ENCODE peak calls at places on chromosomes 11 and 22, in nine cellular contexts. C is tibial nerve, R is Peyer's patch, M is ovary, O is transverse colon, G is H54, N is IMR-90, P is stomach, X is adrenal gland. I is an unnamed sample.

GRCh38 chr22:24429411-24430365 is 2.3 kb downstream of the ADORA2A start:
- DNase-seq in O (no peak), C (no peak), M (no peak), P (peak; percentile 84), R (peak; percentile 50), N (peak; percentile 22), G (no peak), X (no peak), I (peak; percentile 19)

GRCh38 chr22:29780781-29781676 is 13.9 kb downstream of the UQCR10 start:
- DNase-seq in N (peak; percentile 85), C (no peak), P (no peak), X (no peak), O (no peak), R (no peak), M (no peak), G (peak; percentile 61), I (peak; percentile 80)

GRCh38 chr22:30214703-30215405 is 31.7 kb downstream of the LIF start:
- DNase-seq in C (no peak), N (no peak), M (no peak), R (no peak), P (no peak), X (no peak), O (no peak), G (no peak), I (no peak)

GRCh38 chr11:13052130-13052541 is 43.0 kb downstream of the RASSF10 start:
- DNase-seq in R (no peak), C (no peak), G (no peak), O (peak; percentile 36), X (no peak), N (no peak), M (no peak), P (peak; percentile 66), I (no peak)

GRCh38 chr11:111520565-111520964 is 6.0 kb downstream of the HOATZ start:
- DNase-seq in G (no peak), M (no peak), R (no peak), X (no peak), N (peak; percentile 65), P (no peak), O (no peak), C (no peak), I (no peak)

GRCh38 chr22:45129703-45130524 is 33.8 kb upstream of the NUP50 start:
- DNase-seq in P (no peak), O (no peak), R (no peak), M (no peak), C (no peak), X (no peak), G (no peak), N (no peak), I (no peak)

GRCh38 chr22:17143826-17144225 is 15.3 kb downstream of the HDHD5 start:
- DNase-seq in P (no peak), G (no peak), X (no peak), C (no peak), M (no peak), N (no peak), O (no peak), R (peak; percentile 24), I (no peak)

GRCh38 chr11:19869466-19869865 is 156.8 kb downstream of the NAV2 start:
- DNase-seq in N (no peak), M (no peak), O (no peak), G (no peak), X (no peak), R (no peak), C (no peak), P (no peak), I (no peak)

GRCh38 chr22:20663137-20663828 is 110.6 kb upstream of the SERPIND1 start:
- DNase-seq in X (no peak), M (no peak), N (peak; percentile 62), O (no peak), C (no peak), R (no peak), P (no peak), G (no peak), I (no peak)

GRCh38 chr11:76315182-76315853 is 65.6 kb downstream of the THAP12 start:
- DNase-seq in O (no peak), C (no peak), R (no peak), G (no peak), P (no peak), X (no peak), N (no peak), M (no peak), I (no peak)

GRCh38 chr11:127071606-127072005 is 71.0 kb upstream of the KIRREL3 start:
- DNase-seq in P (no peak), M (no peak), C (no peak), O (no peak), X (no peak), G (no peak), R (no peak), N (no peak), I (no peak)

GRCh38 chr22:41485033-41485432 is 16.1 kb downstream of the ACO2 start:
- DNase-seq in M (no peak), N (no peak), C (no peak), P (no peak), R (peak; percentile 77), X (no peak), O (peak; percentile 73), G (no peak), I (no peak)

GRCh38 chr22:49775191-49776052 is 52.3 kb downstream of the BRD1 start:
- DNase-seq in G (no peak), C (no peak), X (no peak), O (no peak), R (no peak), N (no peak), P (no peak), M (no peak), I (no peak)

GRCh38 chr11:103396237-103396636 is 287.0 kb downstream of the DYNC2H1 start:
- DNase-seq in M (no peak), N (peak; percentile 80), R (no peak), C (no peak), G (no peak), P (no peak), X (no peak), O (no peak), I (no peak)

GRCh38 chr22:46091277-46091977 is 58.9 kb upstream of the PPARA start:
- DNase-seq in G (no peak), M (no peak), P (no peak), N (no peak), O (no peak), C (no peak), X (no peak), R (no peak), I (no peak)

GRCh38 chr11:107962181-107962580 is 33.9 kb downstream of the RAB39A start:
- DNase-seq in R (no peak), N (no peak), M (no peak), X (no peak), C (no peak), P (no peak), G (no peak), O (no peak), I (no peak)

GRCh38 chr11:121721961-121722360 is 269.2 kb upstream of the SORL1-AS1 start:
- DNase-seq in P (no peak), N (no peak), C (no peak), O (no peak), R (no peak), X (no peak), G (no peak), M (no peak), I (no peak)

GRCh38 chr11:121727942-121728341 is 275.2 kb upstream of the SORL1-AS1 start:
- DNase-seq in C (no peak), O (no peak), N (no peak), M (no peak), G (no peak), X (no peak), R (no peak), P (no peak), I (no peak)

GRCh38 chr11:121723261-121723741 is 270.5 kb upstream of the SORL1-AS1 start:
- DNase-seq in P (no peak), O (no peak), N (no peak), M (peak; percentile 54), G (no peak), X (no peak), R (no peak), C (peak; percentile 30), I (no peak)

GRCh38 chr11:121721448-121721847 is 268.7 kb upstream of the SORL1-AS1 start:
- DNase-seq in O (no peak), R (no peak), C (no peak), P (no peak), N (no peak), X (no peak), G (no peak), M (no peak), I (no peak)

DNA sequence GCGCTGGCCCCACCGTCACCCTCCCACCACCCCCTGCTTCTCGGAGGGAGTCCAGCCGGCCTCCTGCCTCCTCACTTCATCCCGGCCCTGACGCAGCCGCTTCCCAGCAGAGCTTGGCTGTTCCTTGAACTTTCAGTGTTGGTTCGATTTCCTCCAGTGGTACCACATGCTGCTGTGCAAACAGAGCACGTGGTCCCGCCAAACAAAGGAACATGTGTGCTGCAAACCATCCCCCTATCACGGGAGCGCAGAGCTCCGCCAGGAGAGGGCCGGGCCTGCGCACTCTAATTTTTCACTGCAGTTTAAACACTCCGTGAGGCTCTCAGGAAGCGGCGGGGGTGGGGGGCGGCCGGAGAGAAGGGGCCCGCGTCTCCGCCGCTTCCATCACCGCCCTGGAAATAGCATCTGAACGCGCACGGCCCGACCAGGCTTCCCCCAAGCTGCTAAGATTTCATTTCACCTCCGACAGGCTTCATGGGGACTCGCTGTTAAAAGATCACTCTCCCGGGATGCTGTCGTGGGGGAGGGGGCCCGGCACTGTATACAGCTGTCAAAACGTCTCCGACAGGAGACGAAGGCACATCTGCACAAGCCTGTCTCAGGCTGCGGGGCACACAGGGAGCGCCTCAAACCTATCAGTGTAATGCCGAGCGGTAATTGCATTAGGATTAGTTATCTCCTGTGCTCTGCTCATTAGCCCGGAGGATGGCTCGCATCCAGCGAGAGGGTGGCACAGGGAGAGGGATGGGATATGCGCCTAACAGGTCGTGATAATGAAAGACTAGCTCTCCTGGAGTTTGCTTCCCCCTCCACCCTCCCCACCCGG is 269.9 kb upstream of the SORL1-AS1 start:
- DNase-seq in N (peak; percentile 89), C (peak; percentile 83), G (peak; percentile 28), M (peak; percentile 91), X (peak; percentile 66), R (no peak), P (peak; percentile 40), O (peak; percentile 47), I (no peak)
- TF ChIP-seq POLR2A in N (no peak), C (peak; percentile 77), G (no peak), M (peak; percentile 75), X (no peak), R (no peak), P (no peak), O (peak; percentile 41), I (no peak)

GRCh38 chr11:120337133-120337895 is 1.1 kb downstream of the ARHGEF12 start:
- DNase-seq in X (peak; percentile 69), C (no peak), M (peak; percentile 61), R (peak; percentile 59), G (no peak), P (no peak), O (peak; percentile 43), N (no peak), I (no peak)
- TF ChIP-seq POLR2A in X (peak; percentile 17), C (no peak), M (no peak), R (no peak), G (no peak), P (no peak), O (no peak), N (no peak), I (no peak)

GRCh38 chr11:64015510-64015909 is 20.2 kb upstream of the FLRT1 start:
- DNase-seq in R (no peak), P (no peak), X (no peak), M (no peak), O (no peak), N (no peak), C (no peak), G (no peak), I (no peak)
- TF ChIP-seq POLR2A in R (no peak), P (no peak), X (no peak), M (no peak), O (no peak), N (no peak), C (no peak), G (no peak), I (no peak)

GRCh38 chr11:118928108-118928869 is 2.6 kb upstream of the BCL9L start:
- DNase-seq in R (peak; percentile 94), M (peak; percentile 95), P (peak; percentile 94), C (peak; percentile 87), X (peak; percentile 97), N (peak; percentile 92), O (peak; percentile 95), G (peak; percentile 90), I (peak; percentile 99)
- TF ChIP-seq POLR2A in R (peak; percentile 86), M (peak; percentile 35), P (no peak), C (no peak), X (peak; percentile 74), N (no peak), O (peak; percentile 75), G (no peak), I (no peak)

I was measured in K562.